ENCODE peak calls at places on chromosomes 12 and 14, in ten cellular contexts. W is ACHN; D is hepatocyte; X is dermis microvascular lymphatic vessel endothelial cell; I is GM18507; T is suprapubic skin; U is cardiac muscle cell; H is stimulated activated CD8-positive, alpha-beta memory T cell treated with anti-CD3 and anti-CD28 coated beads, Interleukin-4, amount 100 ng/mL, for 4 hours; P is mucosa of descending colon; G is NCI-H446. R is an unnamed sample.

GRCh38 chr14:75247286-75247922 is 31.2 kb upstream of the FOS start:
- DNase-seq in U (no peak), W (no peak), X (no peak), G (no peak), H (peak), D (no peak), T (no peak), P (no peak), I (no peak), R (no peak)

GRCh38 chr12:46377678-46378077 is 5.1 kb upstream of the SLC38A2 start:
- DNase-seq in W (no peak), D (no peak), I (no peak), P (no peak), T (no peak), G (no peak), U (no peak), X (no peak), H (no peak), R (peak)

GRCh38 chr12:6529291-6529737 is 5.0 kb upstream of the GAPDH start:
- DNase-seq in G (no peak), U (no peak), H (no peak), T (no peak), P (no peak), I (no peak), D (no peak), W (no peak), X (no peak), R (no peak)

GRCh38 chr14:37363661-37364060 is 165.9 kb downstream of the MIPOL1 start:
- DNase-seq in I (no peak), W (no peak), T (no peak), P (peak), D (no peak), H (no peak), U (no peak), X (no peak), G (no peak), R (no peak)

GRCh38 chr14:104404922-104405321 is 174.6 kb upstream of the C14orf180 start:
- DNase-seq in U (no peak), G (no peak), T (peak), H (no peak), I (no peak), P (no peak), X (no peak), W (no peak), D (no peak), R (no peak)

GRCh38 chr12:123948401-123949117 is 24.1 kb downstream of the CCDC92 start:
- DNase-seq in W (no peak), I (no peak), X (no peak), T (no peak), U (no peak), H (no peak), D (no peak), P (no peak), G (no peak), R (no peak)

GRCh38 chr14:39272918-39273317 is 39.2 kb downstream of the MIA2 start:
- DNase-seq in H (no peak), D (no peak), W (no peak), P (no peak), I (no peak), U (no peak), G (no peak), X (no peak), T (no peak), R (no peak)

GRCh38 chr14:67618617-67619063 is 1.1 kb upstream of the ARG2 start:
- DNase-seq in W (peak), T (no peak), P (no peak), H (no peak), U (peak), G (peak), D (peak), I (no peak), X (peak), R (peak)

GRCh38 chr12:132513070-132513398 is 23.1 kb downstream of the FBRSL1 start:
- DNase-seq in P (no peak), I (no peak), W (no peak), T (no peak), U (peak), H (no peak), X (no peak), G (no peak), D (no peak), R (no peak)

GRCh38 chr14:92877757-92878431 is 45.1 kb upstream of the CHGA start:
- DNase-seq in D (peak), I (no peak), G (no peak), H (no peak), X (peak), T (no peak), P (no peak), U (peak), W (no peak), R (no peak)

GRCh38 chr14:78606111-78606510 is 435.9 kb downstream of the NRXN3 start:
- DNase-seq in W (no peak), I (no peak), T (no peak), H (no peak), U (peak), P (no peak), D (no peak), X (no peak), G (no peak), R (peak)

GRCh38 chr12:80064269-80064668 is 35.1 kb upstream of the OTOGL start:
- DNase-seq in D (no peak), H (no peak), U (peak), W (no peak), X (no peak), G (no peak), I (no peak), P (no peak), T (no peak), R (peak)

GRCh38 chr12:16863742-16864141 is 257.8 kb upstream of the LMO3 start:
- DNase-seq in G (no peak), T (no peak), D (no peak), H (no peak), W (no peak), X (no peak), U (no peak), P (no peak), I (no peak), R (no peak)

GRCh38 chr14:52325632-52326031 is 11.5 kb downstream of the PTGER2 start:
- DNase-seq in I (no peak), D (no peak), X (no peak), U (no peak), P (no peak), T (no peak), H (no peak), G (peak), W (no peak), R (no peak)

GRCh38 chr12:96514328-96514727 is 25.0 kb downstream of the CFAP54 start:
- DNase-seq in T (no peak), U (peak), I (no peak), G (peak), W (no peak), X (peak), P (no peak), D (no peak), H (no peak), R (peak)

GRCh38 chr12:110176745-110177144 is 52.6 kb downstream of the IFT81 start:
- DNase-seq in D (peak), U (peak), P (no peak), T (no peak), W (no peak), X (no peak), G (peak), H (no peak), I (no peak), R (peak)

GRCh38 chr12:53268009-53268636 is at the start of gene ESPL1:
- DNase-seq in U (peak), X (peak), H (peak), I (peak), W (peak), G (peak), P (peak), T (no peak), D (peak), R (peak)

GRCh38 chr14:44404021-44404420 is 103.1 kb downstream of the FSCB start:
- DNase-seq in H (no peak), I (no peak), X (no peak), G (peak), T (no peak), P (no peak), D (no peak), U (peak), W (peak), R (no peak)

GRCh38 chr14:69878251-69878650 is 965 bp upstream of the SMOC1 start:
- DNase-seq in G (no peak), I (no peak), P (no peak), D (no peak), W (no peak), T (no peak), X (no peak), U (no peak), H (no peak), R (no peak)

GRCh38 chr12:45049912-45050318 is 984 bp downstream of the DBX2 start:
- DNase-seq in H (no peak), T (no peak), W (no peak), X (no peak), I (no peak), D (no peak), P (no peak), U (peak), G (no peak), R (no peak)

GRCh38 chr12:110135012-110135411 is 10.9 kb downstream of the IFT81 start:
- DNase-seq in X (no peak), W (no peak), D (no peak), U (peak), G (peak), H (no peak), P (no peak), T (no peak), I (no peak), R (peak)

GRCh38 chr14:72679591-72680151 is 214.2 kb downstream of the DPF3 start:
- DNase-seq in W (no peak), I (no peak), P (no peak), G (peak), D (no peak), U (peak), H (no peak), T (no peak), X (no peak), R (no peak)

R was measured in adipocyte.